ENCODE peak calls at places on chromosomes 5 and 9, in eight cellular contexts. One of them, this sample, is unnamed.

GRCh38 chr5:153964201-153965101 is 74.3 kb downstream of the FAM114A2 start:
- DNase-seq in IMR-90: no peak
- DNase-seq in HepG2: no peak
- DNase-seq in H1: peak
- DNase-seq in A549: no peak
- DNase-seq in SK-N-SH: peak
- DNase-seq in K562: no peak
- DNase-seq in GM12878: no peak
- DNase-seq in this sample: no peak

GRCh38 chr5:170451764-170452365 is 52.0 kb upstream of the KCNIP1 start:
- DNase-seq in IMR-90: peak
- DNase-seq in HepG2: no peak
- DNase-seq in H1: peak
- DNase-seq in A549: peak
- DNase-seq in SK-N-SH: no peak
- DNase-seq in K562: no peak
- DNase-seq in GM12878: no peak
- DNase-seq in this sample: no peak

GRCh38 chr5:181069767-181070491 is 29.9 kb downstream of the BTNL9 start:
- DNase-seq in IMR-90: no peak
- DNase-seq in HepG2: no peak
- DNase-seq in H1: peak
- DNase-seq in A549: no peak
- DNase-seq in SK-N-SH: no peak
- DNase-seq in K562: peak
- DNase-seq in GM12878: no peak
- DNase-seq in this sample: no peak

GRCh38 chr5:88952344-88952743 is 69.4 kb upstream of the MEF2C start:
- DNase-seq in IMR-90: peak
- DNase-seq in HepG2: no peak
- DNase-seq in H1: no peak
- DNase-seq in A549: no peak
- DNase-seq in SK-N-SH: no peak
- DNase-seq in K562: no peak
- DNase-seq in GM12878: no peak
- DNase-seq in this sample: peak

GRCh38 chr5:143638654-143639053 is 173.3 kb upstream of the HMHB1 start:
- DNase-seq in IMR-90: no peak
- DNase-seq in HepG2: no peak
- DNase-seq in H1: no peak
- DNase-seq in A549: no peak
- DNase-seq in SK-N-SH: no peak
- DNase-seq in K562: no peak
- DNase-seq in GM12878: no peak
- DNase-seq in this sample: no peak

GRCh38 chr5:41519801-41520200 is 9.4 kb upstream of the PLCXD3 start:
- DNase-seq in IMR-90: no peak
- DNase-seq in HepG2: no peak
- DNase-seq in H1: no peak
- DNase-seq in A549: peak
- DNase-seq in SK-N-SH: no peak
- DNase-seq in K562: no peak
- DNase-seq in GM12878: no peak
- DNase-seq in this sample: no peak

GRCh38 chr9:29212590-29213373 is 1639.5 kb upstream of the C9orf72 start:
- DNase-seq in IMR-90: no peak
- DNase-seq in HepG2: no peak
- DNase-seq in H1: peak
- DNase-seq in A549: peak
- DNase-seq in SK-N-SH: peak
- DNase-seq in K562: no peak
- DNase-seq in GM12878: no peak
- DNase-seq in this sample: no peak

GRCh38 chr5:143290115-143290514 is 113.4 kb downstream of the NR3C1 start:
- DNase-seq in IMR-90: no peak
- DNase-seq in HepG2: no peak
- DNase-seq in H1: no peak
- DNase-seq in A549: peak
- DNase-seq in SK-N-SH: no peak
- DNase-seq in K562: no peak
- DNase-seq in GM12878: no peak
- DNase-seq in this sample: no peak

GRCh38 chr9:34451135-34451534 is 7.2 kb downstream of the FAM219A start:
- DNase-seq in IMR-90: no peak
- DNase-seq in HepG2: no peak
- DNase-seq in H1: no peak
- DNase-seq in A549: no peak
- DNase-seq in SK-N-SH: no peak
- DNase-seq in K562: no peak
- DNase-seq in GM12878: no peak
- DNase-seq in this sample: no peak

GRCh38 chr5:97167435-97167834 is 15.6 kb downstream of the RIOK2 start:
- DNase-seq in IMR-90: no peak
- DNase-seq in HepG2: no peak
- DNase-seq in H1: no peak
- DNase-seq in A549: no peak
- DNase-seq in SK-N-SH: no peak
- DNase-seq in K562: no peak
- DNase-seq in GM12878: peak
- DNase-seq in this sample: no peak

GRCh38 chr5:140111859-140112551 is 1.9 kb upstream of the PURA start:
- DNase-seq in IMR-90: no peak
- DNase-seq in HepG2: no peak
- DNase-seq in H1: no peak
- DNase-seq in A549: no peak
- DNase-seq in SK-N-SH: no peak
- DNase-seq in K562: peak
- DNase-seq in GM12878: no peak
- DNase-seq in this sample: no peak

GRCh38 chr5:90366972-90367371 is 42.6 kb downstream of the CETN3 start:
- DNase-seq in IMR-90: no peak
- DNase-seq in HepG2: no peak
- DNase-seq in H1: no peak
- DNase-seq in A549: no peak
- DNase-seq in SK-N-SH: no peak
- DNase-seq in K562: no peak
- DNase-seq in GM12878: no peak
- DNase-seq in this sample: no peak

GRCh38 chr5:124289122-124289521 is 457.3 kb downstream of the ZNF608 start:
- DNase-seq in IMR-90: no peak
- DNase-seq in HepG2: no peak
- DNase-seq in H1: no peak
- DNase-seq in A549: no peak
- DNase-seq in SK-N-SH: peak
- DNase-seq in K562: no peak
- DNase-seq in GM12878: no peak
- DNase-seq in this sample: no peak

DNA sequence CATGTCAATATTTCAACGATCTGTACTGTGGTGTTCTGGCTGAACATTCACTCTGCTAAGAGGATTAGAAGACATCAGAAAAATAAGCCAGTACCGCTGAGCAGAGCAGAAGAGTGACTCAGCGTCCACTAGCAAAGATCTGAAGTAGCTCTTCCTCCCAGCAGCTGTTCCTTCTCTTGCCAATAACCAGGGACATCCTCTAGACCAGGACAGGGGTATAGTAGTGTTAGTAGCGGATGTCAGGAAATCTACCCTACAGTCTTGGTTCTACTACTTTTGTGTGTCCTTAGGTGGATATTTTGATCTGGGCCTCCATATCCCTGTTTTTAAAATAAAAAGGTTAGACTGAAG is 103.6 kb downstream of the TSSK1B start:
- DNase-seq in IMR-90: peak
- DNase-seq in HepG2: no peak
- DNase-seq in H1: no peak
- DNase-seq in A549: no peak
- DNase-seq in SK-N-SH: no peak
- DNase-seq in K562: no peak
- DNase-seq in GM12878: no peak
- DNase-seq in this sample: no peak
- TF ChIP-seq RAD21 in IMR-90: no peak
- TF ChIP-seq RAD21 in HepG2: no peak
- TF ChIP-seq RAD21 in H1: no peak
- TF ChIP-seq RAD21 in A549: no peak
- TF ChIP-seq RAD21 in SK-N-SH: no peak
- TF ChIP-seq RAD21 in K562: no peak
- TF ChIP-seq RAD21 in GM12878: no peak
- TF ChIP-seq RAD21 in this sample: no peak

GRCh38 chr9:113544001-113544340 is 80.4 kb downstream of the RGS3 start:
- DNase-seq in IMR-90: no peak
- DNase-seq in HepG2: no peak
- DNase-seq in H1: no peak
- DNase-seq in A549: no peak
- DNase-seq in SK-N-SH: no peak
- DNase-seq in K562: no peak
- DNase-seq in GM12878: no peak
- DNase-seq in this sample: no peak

GRCh38 chr9:113545068-113545467 is 81.5 kb downstream of the RGS3 start:
- DNase-seq in IMR-90: no peak
- DNase-seq in HepG2: no peak
- DNase-seq in H1: no peak
- DNase-seq in A549: no peak
- DNase-seq in SK-N-SH: no peak
- DNase-seq in K562: no peak
- DNase-seq in GM12878: no peak
- DNase-seq in this sample: no peak

GRCh38 chr9:113542016-113542415 is 78.5 kb downstream of the RGS3 start:
- DNase-seq in IMR-90: no peak
- DNase-seq in HepG2: no peak
- DNase-seq in H1: no peak
- DNase-seq in A549: no peak
- DNase-seq in SK-N-SH: no peak
- DNase-seq in K562: no peak
- DNase-seq in GM12878: no peak
- DNase-seq in this sample: no peak

GRCh38 chr9:113542741-113543140 is 79.2 kb downstream of the RGS3 start:
- DNase-seq in IMR-90: no peak
- DNase-seq in HepG2: no peak
- DNase-seq in H1: no peak
- DNase-seq in A549: no peak
- DNase-seq in SK-N-SH: no peak
- DNase-seq in K562: peak
- DNase-seq in GM12878: no peak
- DNase-seq in this sample: no peak

GRCh38 chr9:113543286-113544000 is 79.9 kb downstream of the RGS3 start:
- DNase-seq in IMR-90: no peak
- DNase-seq in HepG2: no peak
- DNase-seq in H1: no peak
- DNase-seq in A549: no peak
- DNase-seq in SK-N-SH: no peak
- DNase-seq in K562: no peak
- DNase-seq in GM12878: no peak
- DNase-seq in this sample: no peak
- H3K27ac ChIP-seq in IMR-90: no peak
- H3K27ac ChIP-seq in HepG2: no peak
- H3K27ac ChIP-seq in H1: no peak
- H3K27ac ChIP-seq in A549: no peak
- H3K27ac ChIP-seq in SK-N-SH: peak
- H3K27ac ChIP-seq in K562: no peak
- H3K27ac ChIP-seq in GM12878: no peak
- H3K27ac ChIP-seq in this sample: no peak

GRCh38 chr5:94709277-94709676 is 90.8 kb downstream of the SLF1 start:
- DNase-seq in IMR-90: no peak
- DNase-seq in HepG2: no peak
- DNase-seq in H1: no peak
- DNase-seq in A549: no peak
- DNase-seq in SK-N-SH: no peak
- DNase-seq in K562: no peak
- DNase-seq in GM12878: no peak
- DNase-seq in this sample: no peak
- TF ChIP-seq RAD21 in IMR-90: no peak
- TF ChIP-seq RAD21 in HepG2: no peak
- TF ChIP-seq RAD21 in H1: no peak
- TF ChIP-seq RAD21 in A549: no peak
- TF ChIP-seq RAD21 in SK-N-SH: no peak
- TF ChIP-seq RAD21 in K562: no peak
- TF ChIP-seq RAD21 in GM12878: no peak
- TF ChIP-seq RAD21 in this sample: no peak

GRCh38 chr5:152107225-152107624 is 182.6 kb upstream of the GLRA1 start:
- DNase-seq in IMR-90: no peak
- DNase-seq in HepG2: no peak
- DNase-seq in H1: no peak
- DNase-seq in A549: no peak
- DNase-seq in SK-N-SH: no peak
- DNase-seq in K562: no peak
- DNase-seq in GM12878: no peak
- DNase-seq in this sample: no peak
- H3K27ac ChIP-seq in IMR-90: no peak
- H3K27ac ChIP-seq in HepG2: no peak
- H3K27ac ChIP-seq in H1: no peak
- H3K27ac ChIP-seq in A549: no peak
- H3K27ac ChIP-seq in SK-N-SH: no peak
- H3K27ac ChIP-seq in K562: no peak
- H3K27ac ChIP-seq in GM12878: no peak
- H3K27ac ChIP-seq in this sample: no peak

GRCh38 chr9:134329886-134330285 is 3.6 kb downstream of the RXRA start:
- DNase-seq in IMR-90: no peak
- DNase-seq in HepG2: no peak
- DNase-seq in H1: no peak
- DNase-seq in A549: no peak
- DNase-seq in SK-N-SH: no peak
- DNase-seq in K562: no peak
- DNase-seq in GM12878: no peak
- DNase-seq in this sample: no peak
- TF ChIP-seq RAD21 in IMR-90: no peak
- TF ChIP-seq RAD21 in HepG2: no peak
- TF ChIP-seq RAD21 in H1: no peak
- TF ChIP-seq RAD21 in A549: no peak
- TF ChIP-seq RAD21 in SK-N-SH: no peak
- TF ChIP-seq RAD21 in K562: no peak
- TF ChIP-seq RAD21 in GM12878: no peak
- TF ChIP-seq RAD21 in this sample: no peak